ENCODE peak calls at places on chromosome 10, in five cellular contexts. T is IMR-90, W is H9, U is fibroblast of lung, Y is hepatocyte. C is an unnamed sample.

GRCh38 chr10:129520440-129521080 is 53.5 kb downstream of the MGMT start:
- DNase-seq in W (peak; percentile 14), Y (no peak), U (no peak), T (no peak), C (no peak)

GRCh38 chr10:126979311-126979710 is 74.1 kb downstream of the DOCK1 start:
- DNase-seq in T (no peak), W (no peak), U (no peak), Y (no peak), C (no peak)

GRCh38 chr10:74047304-74047703 is 49.4 kb downstream of the VCL start:
- DNase-seq in W (no peak), T (peak; percentile 94), Y (no peak), U (peak; percentile 80), C (no peak)

GRCh38 chr10:113169853-113170455 is 219.9 kb downstream of the TCF7L2 start:
- DNase-seq in W (no peak), U (no peak), Y (no peak), T (no peak), C (peak; percentile 36)

GRCh38 chr10:13270877-13271551 is 28.9 kb downstream of the PHYH start:
- DNase-seq in Y (peak; percentile 37), W (no peak), U (peak; percentile 48), T (peak; percentile 25), C (no peak)

GRCh38 chr10:73332379-73332778 is 26.3 kb downstream of the CFAP70 start:
- DNase-seq in W (no peak), U (no peak), T (no peak), Y (no peak), C (no peak)

GRCh38 chr10:18583575-18584270 is 67.7 kb downstream of the NSUN6 start:
- DNase-seq in T (no peak), W (no peak), Y (no peak), U (no peak), C (peak; percentile 49)

GRCh38 chr10:116996994-116997393 is 8.0 kb downstream of the SHTN1 start:
- DNase-seq in T (no peak), U (no peak), W (no peak), Y (no peak), C (no peak)

GRCh38 chr10:72204296-72204695 is 11.5 kb upstream of the ANAPC16 start:
- DNase-seq in Y (no peak), T (no peak), W (no peak), U (peak; percentile 22), C (no peak)

GRCh38 chr10:12482586-12482985 is 133.2 kb downstream of the CAMK1D start:
- DNase-seq in W (peak; percentile 66), U (no peak), Y (no peak), T (no peak), C (no peak)

GRCh38 chr10:72009430-72010081 is 45.4 kb downstream of the CHST3 start:
- DNase-seq in Y (peak; percentile 90), W (no peak), U (peak; percentile 94), T (peak; percentile 94), C (no peak)

DNA sequence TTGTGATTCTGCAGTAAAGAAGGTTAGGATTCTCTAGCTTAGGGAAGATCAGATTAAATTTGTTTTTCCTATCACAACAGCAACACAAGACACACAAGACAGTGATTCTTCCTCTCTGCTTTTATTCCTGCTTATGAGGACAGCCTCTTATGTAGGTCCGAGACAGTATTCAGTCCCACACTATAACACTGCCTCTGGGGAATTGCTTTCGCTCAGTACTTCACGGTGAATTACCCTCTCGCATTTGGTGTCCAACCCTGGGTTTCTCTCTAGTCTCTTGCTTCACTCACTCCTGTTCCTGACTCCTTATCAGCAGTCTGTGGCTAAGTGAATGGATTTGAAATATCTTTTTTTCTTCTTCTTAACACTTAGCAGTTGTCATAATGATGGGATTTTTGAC is 1.7 kb downstream of the HIF1AN start:
- DNase-seq in Y (no peak), T (no peak), W (no peak), U (no peak), C (no peak)
- H4K20me1 ChIP-seq in Y (peaks cover 11% of the 10 kb centered on the region), T (peaks cover 6% of the 10 kb centered on the region), W (no peaks in the 10 kb centered on the region), U (no peaks in the 10 kb centered on the region), C (peaks cover 11% of the 10 kb centered on the region)

GRCh38 chr10:70602665-70603438 is at the start of gene PRF1:
- DNase-seq in Y (no peak), U (no peak), W (no peak), T (no peak), C (no peak)
- H2AFZ ChIP-seq in Y (no peak within 1 kb of the TSS), U (no peak within 1 kb of the TSS), W (no peak within 1 kb of the TSS), T (no peak within 1 kb of the TSS), C (no peak within 1 kb of the TSS)

GRCh38 chr10:917416-917720 is 14.1 kb downstream of the LARP4B start:
- DNase-seq in T (no peak), W (no peak), U (no peak), Y (no peak), C (no peak)

GRCh38 chr10:921471-922414 is 9.8 kb downstream of the LARP4B start:
- DNase-seq in T (peak; percentile 72), Y (no peak), W (no peak), U (peak; percentile 89), C (no peak)

GRCh38 chr10:917999-918398 is 13.5 kb downstream of the LARP4B start:
- DNase-seq in W (no peak), U (no peak), Y (no peak), T (no peak), C (no peak)

GRCh38 chr10:919481-919880 is 12.0 kb downstream of the LARP4B start:
- DNase-seq in U (no peak), T (no peak), W (no peak), Y (no peak), C (no peak)

DNA sequence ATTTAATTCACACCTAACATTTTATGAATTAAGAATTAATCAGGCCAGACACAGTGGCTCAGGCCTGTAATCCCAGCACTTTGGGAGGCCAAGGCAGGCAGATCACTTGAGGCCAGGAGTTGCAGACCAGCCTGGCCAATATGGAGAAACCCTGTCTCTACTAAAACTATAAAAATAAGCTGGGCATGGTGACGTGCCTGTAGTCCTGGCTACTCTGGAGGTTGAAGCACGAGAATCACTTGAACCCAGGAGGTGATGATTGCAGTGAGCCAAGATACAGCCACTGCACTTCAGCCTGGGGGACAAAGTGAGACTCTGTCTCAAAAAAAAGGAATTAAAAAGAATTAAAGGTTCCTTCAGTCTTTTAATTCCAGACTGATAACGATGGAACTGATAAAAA is 11.1 kb downstream of the LARP4B start:
- DNase-seq in W (no peak), T (no peak), Y (no peak), U (no peak), C (no peak)
- H4K20me1 ChIP-seq in W (no peaks in the 10 kb centered on the region), T (peaks cover 82% of the 10 kb centered on the region), Y (peaks cover 90% of the 10 kb centered on the region), U (no peaks in the 10 kb centered on the region), C (peaks cover 81% of the 10 kb centered on the region)

GRCh38 chr10:26485150-26485941 is 47.2 kb downstream of the APBB1IP start:
- DNase-seq in T (no peak), Y (peak; percentile 17), U (peak; percentile 80), W (no peak), C (no peak)
- H2AFZ ChIP-seq in T (no peak overlapping the region), Y (no peak overlapping the region), U (peak overlapping the region; percentile 17), W (no peak overlapping the region), C (no peak overlapping the region)

GRCh38 chr10:70409772-70410171 is 5.8 kb downstream of the EIF4EBP2 start:
- DNase-seq in T (no peak), U (no peak), W (no peak), Y (no peak), C (no peak)

GRCh38 chr10:70417568-70417967 is 13.6 kb downstream of the EIF4EBP2 start:
- DNase-seq in T (peak; percentile 52), Y (no peak), W (no peak), U (peak; percentile 25), C (no peak)

GRCh38 chr10:70410608-70411007 is 6.7 kb downstream of the EIF4EBP2 start:
- DNase-seq in T (no peak), Y (no peak), W (no peak), U (peak; percentile 14), C (no peak)

GRCh38 chr10:70418229-70418628 is 14.3 kb downstream of the EIF4EBP2 start:
- DNase-seq in U (peak; percentile 80), Y (peak; percentile 27), W (no peak), T (peak; percentile 94), C (no peak)

DNA sequence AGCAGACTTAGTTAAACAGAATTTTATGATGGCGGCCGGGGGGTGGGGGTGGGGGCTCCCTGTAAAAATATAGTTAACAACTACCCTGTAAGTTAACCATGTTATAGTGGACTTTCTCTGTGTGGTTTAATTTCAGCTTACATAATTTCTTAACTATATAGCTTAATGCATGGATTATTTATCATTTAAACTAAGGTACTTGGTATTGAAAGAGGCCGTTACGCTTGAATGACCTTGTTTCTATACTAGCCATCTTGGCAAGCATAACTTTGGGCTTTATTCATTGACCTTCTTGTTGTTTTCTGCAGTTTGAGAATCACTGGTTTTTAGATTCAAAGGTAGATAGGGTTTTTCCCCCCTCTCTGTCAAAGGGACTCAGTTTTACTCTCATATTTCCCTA is 8.4 kb downstream of the EIF4EBP2 start:
- DNase-seq in Y (no peak), U (no peak), W (no peak), T (no peak), C (no peak)
- H4K20me1 ChIP-seq in Y (peaks cover 95% of the 10 kb centered on the region), U (no peaks in the 10 kb centered on the region), W (no peaks in the 10 kb centered on the region), T (peaks cover 68% of the 10 kb centered on the region), C (peaks cover 14% of the 10 kb centered on the region)

GRCh38 chr10:131312261-131312801 is 810 bp upstream of the TCERG1L start:
- DNase-seq in Y (peak; percentile 75), T (no peak), W (peak; percentile 85), U (no peak), C (no peak)
- H2AFZ ChIP-seq in Y (peak overlapping the region; percentile 68), T (peak overlapping the region; percentile 11), W (no peak overlapping the region), U (no peak overlapping the region), C (no peak overlapping the region)

DNA sequence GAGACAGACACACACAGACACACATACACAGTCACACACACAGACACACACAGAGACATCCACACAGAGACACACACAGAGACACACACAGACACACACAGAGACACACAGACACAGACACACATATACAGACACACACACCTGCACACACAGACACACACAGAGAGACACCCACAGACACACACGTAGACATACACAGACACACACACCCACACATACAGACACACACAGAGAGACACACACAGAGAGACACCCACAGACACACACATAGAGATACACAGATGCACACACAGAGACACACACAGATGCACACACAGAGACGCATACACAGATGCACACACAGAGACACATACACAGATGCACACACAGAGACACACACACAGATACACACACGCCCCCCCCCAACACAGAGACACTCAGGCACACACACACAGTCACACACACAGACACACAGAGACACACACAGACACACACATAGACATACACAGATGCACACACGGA is 58.5 kb downstream of the GATA3 start:
- DNase-seq in T (no peak), U (no peak), Y (no peak), W (no peak), C (no peak)
- H4K20me1 ChIP-seq in T (no peaks in the 10 kb centered on the region), U (no peaks in the 10 kb centered on the region), Y (no peaks in the 10 kb centered on the region), W (no peaks in the 10 kb centered on the region), C (no peaks in the 10 kb centered on the region)

GRCh38 chr10:36692759-36693158 is 432.6 kb upstream of the ANKRD30A start:
- DNase-seq in T (no peak), Y (no peak), U (no peak), W (no peak), C (no peak)
- H2AFZ ChIP-seq in T (no peak overlapping the region), Y (no peak overlapping the region), U (no peak overlapping the region), W (no peak overlapping the region), C (no peak overlapping the region)

DNA sequence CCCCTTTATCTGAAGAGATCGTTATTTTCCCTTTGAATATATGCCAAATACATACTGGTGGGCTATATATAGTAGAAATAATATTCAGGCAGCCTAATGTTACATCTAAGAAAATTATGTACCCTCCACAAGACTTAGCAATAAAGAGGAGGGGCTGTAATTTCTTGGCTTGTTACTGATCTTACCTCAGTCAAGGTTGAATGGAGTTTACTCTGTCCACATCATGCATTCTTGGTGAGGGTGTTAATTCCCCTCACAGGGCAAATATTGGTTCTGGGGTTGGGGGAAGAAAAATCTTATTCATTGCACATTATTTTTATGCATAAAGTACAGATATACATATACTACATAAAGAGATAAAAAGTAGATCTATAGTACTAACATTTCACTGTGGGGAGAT is 145.8 kb upstream of the ANK3 start:
- DNase-seq in U (no peak), W (no peak), T (no peak), Y (no peak), C (no peak)
- H4K20me1 ChIP-seq in U (no peaks in the 10 kb centered on the region), W (no peaks in the 10 kb centered on the region), T (no peaks in the 10 kb centered on the region), Y (no peaks in the 10 kb centered on the region), C (no peaks in the 10 kb centered on the region)

C was measured in Karpas-422.